ENCODE peak calls at places on chromosomes 5 and 9, in four cellular contexts. D is skeletal muscle cell; O is GM23248; U is activated naive CD8-positive, alpha-beta T cell treated with anti-CD3 and anti-CD28 coated beads, Interleukin-2, amount 50 U/mL, for 16 hours. C is an unnamed sample.

GRCh38 chr5:153676821-153677220 is 186.4 kb downstream of the GRIA1 start:
- DNase-seq in D (no peak), O (no peak), U (no peak), C (no peak)

GRCh38 chr9:10274983-10275382 is 337.8 kb downstream of the PTPRD start:
- DNase-seq in D (no peak), O (no peak), U (no peak), C (no peak)

GRCh38 chr5:132501961-132502931 is 11.7 kb upstream of the IRF1 start:
- DNase-seq in D (no peak), O (peak), U (no peak), C (no peak)

GRCh38 chr5:132830436-132831094 is at the start of gene SHROOM1:
- DNase-seq in D (no peak), O (peak), U (no peak), C (peak)

GRCh38 chr5:79135790-79136553 is 24.4 kb downstream of the BHMT start:
- DNase-seq in D (no peak), O (no peak), U (no peak), C (no peak)

GRCh38 chr5:43571237-43571636 is 14.4 kb upstream of the PAIP1 start:
- DNase-seq in D (no peak), O (peak), U (no peak), C (no peak)

GRCh38 chr9:81266674-81267073 is 422.7 kb downstream of the TLE1 start:
- DNase-seq in D (peak), O (peak), U (no peak), C (no peak)

GRCh38 chr5:128513816-128514215 is 24.2 kb downstream of the FBN2 start:
- DNase-seq in D (no peak), O (no peak), U (no peak), C (no peak)

GRCh38 chr5:111584651-111585050 is 72.3 kb upstream of the STARD4 start:
- DNase-seq in D (no peak), O (peak), U (no peak), C (no peak)

GRCh38 chr5:1731091-1731639 is 68.5 kb downstream of the MRPL36 start:
- DNase-seq in D (no peak), O (no peak), U (no peak), C (no peak)

GRCh38 chr9:77783518-77783917 is 135.4 kb upstream of the GNA14 start:
- DNase-seq in D (no peak), O (no peak), U (no peak), C (no peak)

GRCh38 chr5:49953-50544 is 41.9 kb upstream of the PLEKHG4B start:
- DNase-seq in D (no peak), O (no peak), U (no peak), C (no peak)

GRCh38 chr5:81207009-81207408 is 26.1 kb upstream of the CKMT2 start:
- DNase-seq in D (no peak), O (peak), U (no peak), C (peak)

C was measured in HEK293T.